ENCODE peak calls at places on chromosomes 12 and 14, in seven cellular contexts. M, I, X, V, Y, U and R are unnamed samples.

GRCh38 chr12:114812858-114813761 is 129.1 kb upstream of the TBX3 start:
- DNase-seq in M (peak), I (no peak), X (no peak), V (peak), Y (no peak), U (no peak), R (no peak)

GRCh38 chr12:75658826-75659823 is 147.7 kb upstream of the KRR1 start:
- DNase-seq in M (peak), I (no peak), X (no peak), V (no peak), Y (no peak), U (no peak), R (no peak)

GRCh38 chr12:111767362-111768158 is 827 bp downstream of the ALDH2 start:
- DNase-seq in M (peak), I (no peak), X (no peak), V (no peak), Y (no peak), U (no peak), R (no peak)

GRCh38 chr12:26125451-26126339 is 858 bp upstream of the BHLHE41 start:
- DNase-seq in M (peak), I (peak), X (peak), V (peak), Y (peak), U (peak), R (peak)

GRCh38 chr12:124233041-124233836 is 61.7 kb upstream of the RFLNA start:
- DNase-seq in M (peak), I (peak), X (no peak), V (no peak), Y (no peak), U (peak), R (no peak)

GRCh38 chr14:90521121-90521929 is 124.5 kb downstream of the CALM1 start:
- DNase-seq in M (no peak), I (peak), X (peak), V (no peak), Y (no peak), U (no peak), R (no peak)

GRCh38 chr14:69572634-69573135 is 2.0 kb downstream of the CCDC177 start:
- DNase-seq in M (no peak), I (no peak), X (peak), V (no peak), Y (peak), U (no peak), R (no peak)

GRCh38 chr12:40946612-40947194 is 241.4 kb upstream of the PDZRN4 start:
- DNase-seq in M (peak), I (no peak), X (no peak), V (no peak), Y (no peak), U (no peak), R (no peak)

GRCh38 chr12:3204143-3204542 is 127.0 kb downstream of the TSPAN9 start:
- DNase-seq in M (no peak), I (no peak), X (no peak), V (no peak), Y (no peak), U (no peak), R (no peak)

GRCh38 chr14:67622675-67623074 is 3.0 kb downstream of the ARG2 start:
- DNase-seq in M (peak), I (no peak), X (no peak), V (peak), Y (no peak), U (no peak), R (no peak)

GRCh38 chr12:76945867-76946266 is 67.0 kb upstream of the CSRP2 start:
- DNase-seq in M (peak), I (no peak), X (no peak), V (no peak), Y (no peak), U (no peak), R (no peak)

GRCh38 chr12:42119085-42119633 is 25.5 kb downstream of the GXYLT1 start:
- DNase-seq in M (peak), I (no peak), X (no peak), V (no peak), Y (no peak), U (no peak), R (no peak)

GRCh38 chr14:23573384-23573783 is 5.2 kb downstream of the JPH4 start:
- DNase-seq in M (no peak), I (peak), X (no peak), V (no peak), Y (no peak), U (no peak), R (no peak)

GRCh38 chr12:131865196-131865875 is 29.1 kb upstream of the ULK1 start:
- DNase-seq in M (peak), I (no peak), X (no peak), V (no peak), Y (no peak), U (peak), R (no peak)

GRCh38 chr14:73500360-73500759 is 9.6 kb downstream of the RIOX1 start:
- DNase-seq in M (no peak), I (no peak), X (no peak), V (no peak), Y (no peak), U (no peak), R (no peak)

GRCh38 chr12:76449572-76449971 is 101.4 kb upstream of the BBS10 start:
- DNase-seq in M (peak), I (no peak), X (no peak), V (no peak), Y (no peak), U (no peak), R (no peak)

GRCh38 chr12:1741154-1741949 is 50.5 kb downstream of the ADIPOR2 start:
- DNase-seq in M (peak), I (no peak), X (no peak), V (no peak), Y (no peak), U (no peak), R (no peak)

GRCh38 chr12:50387487-50387886 is 8.9 kb downstream of the FAM186A start:
- DNase-seq in M (no peak), I (no peak), X (no peak), V (no peak), Y (peak), U (no peak), R (no peak)

GRCh38 chr12:124556896-124557501 is 10.4 kb downstream of the NCOR2 start:
- DNase-seq in M (no peak), I (peak), X (no peak), V (no peak), Y (no peak), U (no peak), R (no peak)

GRCh38 chr12:106493531-106493930 is 89.3 kb upstream of the RFX4 start:
- DNase-seq in M (no peak), I (no peak), X (no peak), V (no peak), Y (no peak), U (no peak), R (no peak)

GRCh38 chr12:124392991-124393790 is 98.3 kb downstream of the RFLNA start:
- DNase-seq in M (peak), I (peak), X (peak), V (peak), Y (no peak), U (peak), R (peak)

GRCh38 chr12:89706551-89707348 is 1.9 kb downstream of the ATP2B1 start:
- DNase-seq in M (peak), I (no peak), X (no peak), V (no peak), Y (no peak), U (no peak), R (no peak)

GRCh38 chr14:36829547-36829946 is 167.9 kb downstream of the PAX9 start:
- DNase-seq in M (no peak), I (no peak), X (no peak), V (no peak), Y (no peak), U (no peak), R (no peak)

GRCh38 chr14:70714055-70714550 is 72.4 kb downstream of the TTC9 start:
- DNase-seq in M (peak), I (peak), X (no peak), V (peak), Y (peak), U (peak), R (no peak)

GRCh38 chr14:81613341-81614045 is 79.8 kb upstream of the SEL1L start:
- DNase-seq in M (no peak), I (no peak), X (no peak), V (no peak), Y (no peak), U (no peak), R (no peak)

GRCh38 chr14:103386632-103387329 is 1.6 kb downstream of the MARK3 start:
- DNase-seq in M (peak), I (no peak), X (no peak), V (no peak), Y (no peak), U (no peak), R (no peak)

GRCh38 chr14:36129181-36129580 is 47.3 kb downstream of the PTCSC3 start:
- DNase-seq in M (no peak), I (no peak), X (no peak), V (no peak), Y (peak), U (no peak), R (no peak)

GRCh38 chr12:47754881-47755280 is 3.8 kb downstream of the RAPGEF3 start:
- DNase-seq in M (no peak), I (peak), X (no peak), V (peak), Y (no peak), U (no peak), R (no peak)

GRCh38 chr12:69996276-69996675 is 171.2 kb downstream of the MYRFL start:
- DNase-seq in M (no peak), I (no peak), X (no peak), V (no peak), Y (no peak), U (no peak), R (no peak)

GRCh38 chr12:38985961-38986360 is 80.6 kb upstream of the CPNE8 start:
- DNase-seq in M (no peak), I (no peak), X (no peak), V (no peak), Y (no peak), U (no peak), R (no peak)
- TF ChIP-seq POLR2A in M (no peak), I (no peak), X (no peak), V (no peak), Y (no peak), U (no peak), R (no peak)

GRCh38 chr12:21894792-21895392 is 46.3 kb downstream of the ABCC9 start:
- DNase-seq in M (peak), I (no peak), X (no peak), V (no peak), Y (no peak), U (no peak), R (no peak)
- TF ChIP-seq POLR2A in M (no peak), I (no peak), X (no peak), V (no peak), Y (no peak), U (no peak), R (no peak)

GRCh38 chr12:12107678-12108077 is 36.9 kb downstream of the BCL2L14 start:
- DNase-seq in M (no peak), I (no peak), X (no peak), V (no peak), Y (no peak), U (no peak), R (no peak)

GRCh38 chr12:12108441-12109058 is 37.8 kb downstream of the BCL2L14 start:
- DNase-seq in M (no peak), I (no peak), X (no peak), V (no peak), Y (no peak), U (no peak), R (no peak)
- TF ChIP-seq POLR2A in M (no peak), I (no peak), X (no peak), V (no peak), Y (no peak), U (no peak), R (no peak)

DNA sequence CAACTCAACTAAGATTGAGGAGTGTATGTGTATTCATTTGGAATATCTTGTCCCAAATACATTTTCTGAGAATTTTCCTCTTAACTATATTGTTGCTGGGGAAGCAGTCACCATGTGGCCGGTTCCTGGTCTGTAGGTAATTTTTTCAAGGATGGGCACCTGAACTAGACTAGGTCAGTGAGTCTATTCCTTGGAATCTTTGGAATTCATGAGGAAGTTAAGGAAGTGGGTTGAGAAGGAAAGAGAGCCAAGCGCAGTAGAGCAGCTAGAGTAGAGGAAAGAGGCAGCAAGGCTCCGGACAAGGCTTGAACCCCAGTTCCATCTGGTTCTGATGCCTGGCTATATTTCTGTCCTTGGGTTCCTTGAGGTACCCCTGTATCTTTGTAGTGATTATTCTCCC is 183.7 kb downstream of the DACT1 start:
- DNase-seq in M (no peak), I (no peak), X (no peak), V (no peak), Y (no peak), U (no peak), R (no peak)
- TF ChIP-seq POLR2A in M (no peak), I (no peak), X (no peak), V (no peak), Y (no peak), U (no peak), R (no peak)

GRCh38 chr12:27491226-27491625 is 32.8 kb upstream of the PPFIBP1 start:
- DNase-seq in M (no peak), I (no peak), X (no peak), V (no peak), Y (no peak), U (no peak), R (no peak)
- TF ChIP-seq POLR2A in M (no peak), I (no peak), X (no peak), V (no peak), Y (no peak), U (no peak), R (no peak)

GRCh38 chr12:119679490-119679889 is 11.6 kb downstream of the PRKAB1 start:
- DNase-seq in M (no peak), I (no peak), X (no peak), V (no peak), Y (no peak), U (no peak), R (no peak)

GRCh38 chr12:119679081-119679480 is 11.1 kb downstream of the PRKAB1 start:
- DNase-seq in M (no peak), I (peak), X (no peak), V (no peak), Y (no peak), U (no peak), R (no peak)

GRCh38 chr12:119682635-119683340 is 14.9 kb downstream of the PRKAB1 start:
- DNase-seq in M (no peak), I (no peak), X (no peak), V (no peak), Y (no peak), U (no peak), R (no peak)

GRCh38 chr12:119681953-119682352 is 14.0 kb downstream of the PRKAB1 start:
- DNase-seq in M (no peak), I (no peak), X (no peak), V (no peak), Y (no peak), U (no peak), R (no peak)

GRCh38 chr12:119681139-119681538 is 13.2 kb downstream of the PRKAB1 start:
- DNase-seq in M (no peak), I (no peak), X (no peak), V (no peak), Y (no peak), U (no peak), R (no peak)
- TF ChIP-seq POLR2A in M (no peak), I (no peak), X (no peak), V (no peak), Y (no peak), U (no peak), R (no peak)

DNA sequence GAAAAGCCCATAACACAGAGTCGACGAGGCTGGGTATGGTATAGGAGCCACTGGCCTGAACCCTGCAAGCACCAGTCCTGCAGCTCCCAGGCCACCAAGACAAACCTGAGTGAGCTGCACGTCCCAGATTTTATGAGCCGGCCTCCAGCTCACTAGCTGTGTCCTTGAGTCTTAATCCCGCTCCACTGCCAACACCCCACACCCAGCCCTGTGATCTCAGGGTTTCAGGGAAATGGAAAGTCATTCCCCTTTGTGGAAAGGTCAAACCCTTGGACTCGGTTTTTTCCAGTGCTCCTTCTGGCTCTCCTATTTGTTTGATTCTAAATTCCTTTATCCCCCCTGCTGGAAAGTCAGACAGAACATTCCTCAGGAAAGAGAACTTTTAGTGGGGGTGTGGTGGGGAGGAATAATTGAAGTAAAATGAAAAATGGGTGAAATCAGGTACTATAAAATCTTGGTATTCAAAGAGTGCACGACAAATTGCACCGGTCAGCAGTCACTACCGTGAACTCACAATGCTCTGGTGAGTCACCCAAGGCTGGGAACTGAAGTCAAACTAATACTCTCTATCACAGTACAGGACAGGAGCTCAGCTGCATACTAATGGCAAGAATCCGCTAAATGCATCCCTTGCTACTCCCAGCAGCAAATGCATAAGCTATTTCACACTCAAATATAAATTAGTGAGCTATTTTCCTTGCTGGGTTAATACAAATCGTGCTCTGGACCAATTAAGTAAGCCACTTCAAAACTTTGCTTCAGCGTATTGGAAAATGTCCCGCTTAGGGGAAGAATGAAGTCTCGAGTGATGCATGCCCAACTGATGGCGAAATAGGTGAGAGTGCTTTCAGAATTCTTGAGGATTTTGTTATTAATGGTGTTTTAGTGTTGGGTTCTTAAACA is 9.0 kb downstream of the PITPNM2 start:
- DNase-seq in M (peak), I (peak), X (no peak), V (no peak), Y (no peak), U (peak), R (no peak)
- TF ChIP-seq POLR2A in M (no peak), I (no peak), X (peak), V (no peak), Y (no peak), U (no peak), R (no peak)